ENCODE peak calls at places on chromosomes 13 and 19, in seven cellular contexts. Z is stomach; D is ELR; C is aorta; T is activated CD4-positive, alpha-beta T cell treated with anti-CD3 and anti-CD28 coated beads, Interleukin-2, amount 50 U/mL, for 1 hour; B is nephron progenitor cell; V is activated CD4-positive, CD25-positive, alpha-beta regulatory T cell treated with anti-CD3 and anti-CD28 coated beads, Interleukin-2, amount 50 U/mL, for 16 hours. S is an unnamed sample.

GRCh38 chr19:40612831-40613668 is 11.9 kb downstream of the LTBP4 start:
- DNase-seq in V (no peak), C (peak), D (peak), Z (peak), T (peak), B (peak), S (no peak)

GRCh38 chr13:67752741-67753140 is 522.6 kb upstream of the PCDH9 start:
- DNase-seq in B (no peak), D (no peak), V (no peak), Z (no peak), C (no peak), T (no peak), S (no peak)

GRCh38 chr13:80276371-80277289 is 64.3 kb downstream of the SPRY2 start:
- DNase-seq in B (peak), Z (no peak), V (no peak), D (peak), T (no peak), C (no peak), S (no peak)

GRCh38 chr19:10747674-10748073 is 29.8 kb downstream of the DNM2 start:
- DNase-seq in Z (no peak), T (no peak), D (no peak), V (no peak), C (no peak), B (no peak), S (no peak)

GRCh38 chr19:34481861-34482379 is 362 bp downstream of the WTIP start:
- DNase-seq in B (no peak), T (no peak), C (no peak), D (peak), V (no peak), Z (no peak), S (peak)

GRCh38 chr13:73169971-73170370 is 111.2 kb downstream of the KLF5 start:
- DNase-seq in D (no peak), V (no peak), B (no peak), Z (no peak), T (no peak), C (no peak), S (no peak)

GRCh38 chr19:4970558-4971423 is 1.9 kb downstream of the KDM4B start:
- DNase-seq in B (no peak), C (no peak), V (no peak), T (no peak), D (peak), Z (peak), S (peak)

GRCh38 chr19:39433480-39434079 is 2.2 kb downstream of the RPS16 start:
- DNase-seq in V (no peak), B (no peak), Z (no peak), T (no peak), D (peak), C (no peak), S (no peak)

GRCh38 chr19:51501594-51502263 is at the start of gene SIGLEC12:
- DNase-seq in D (no peak), Z (no peak), V (no peak), C (peak), T (no peak), B (no peak), S (no peak)

GRCh38 chr19:14398563-14398962 is 17.3 kb downstream of the ADGRE5 start:
- DNase-seq in V (no peak), Z (no peak), D (no peak), B (no peak), T (no peak), C (no peak), S (no peak)

GRCh38 chr13:41955605-41956004 is 5.3 kb downstream of the VWA8 start:
- DNase-seq in T (no peak), C (no peak), V (no peak), B (no peak), Z (no peak), D (no peak), S (no peak)

GRCh38 chr19:50008532-50008931 is 16.6 kb downstream of the VRK3 start:
- DNase-seq in C (no peak), T (no peak), D (peak), V (no peak), B (peak), Z (no peak), S (no peak)

GRCh38 chr19:38405276-38405675 is 2.4 kb downstream of the FAM98C start:
- DNase-seq in B (no peak), V (no peak), Z (no peak), T (no peak), D (no peak), C (no peak), S (no peak)

GRCh38 chr19:37943480-37943879 is 36.5 kb downstream of the SIPA1L3 start:
- DNase-seq in D (no peak), C (no peak), Z (peak), B (no peak), T (no peak), V (no peak), S (no peak)

GRCh38 chr19:13717194-13717643 is 47.1 kb upstream of the MRI1 start:
- DNase-seq in T (no peak), V (no peak), D (peak), Z (no peak), C (no peak), B (no peak), S (no peak)

GRCh38 chr13:106917673-106918652 is 350.0 kb upstream of the ARGLU1 start:
- DNase-seq in Z (peak), V (no peak), T (peak), C (peak), B (peak), D (peak), S (peak)